ENCODE peak calls at places on chromosome 19, in eight cellular contexts. F, A, U, P, Z, V, O and T are unnamed samples. For H3K4me1, the result is how much of the 10 kb centered on the place peaks cover.

GRCh38 chr19:37931941-37932655 is 25.1 kb downstream of the SIPA1L3 start:
- DNase-seq in U (no peak), P (peak), O (no peak), V (peak), A (peak), Z (no peak), F (peak), T (peak)

GRCh38 chr19:33902395-33902794 is 105.7 kb downstream of the KCTD15 start:
- DNase-seq in Z (no peak), P (no peak), O (no peak), V (no peak), F (no peak), U (no peak), A (no peak), T (no peak)

GRCh38 chr19:7924651-7925170 is 1.2 kb downstream of the CTXN1 start:
- DNase-seq in F (no peak), Z (peak), U (no peak), V (no peak), O (no peak), A (peak), P (no peak), T (no peak)

GRCh38 chr19:45613926-45614725 is 12.1 kb upstream of the GPR4 start:
- DNase-seq in U (no peak), V (no peak), P (no peak), A (no peak), Z (no peak), O (no peak), F (peak), T (no peak)

GRCh38 chr19:1161716-1162115 is 12.4 kb downstream of the SBNO2 start:
- DNase-seq in V (peak), P (no peak), O (no peak), U (no peak), F (peak), Z (no peak), A (no peak), T (peak)

GRCh38 chr19:10848208-10848843 is at the start of gene C19orf38:
- DNase-seq in U (no peak), A (no peak), V (no peak), O (no peak), F (no peak), Z (no peak), P (no peak), T (no peak)

GRCh38 chr19:30123611-30124010 is 181.6 kb downstream of the URI1 start:
- DNase-seq in F (no peak), P (no peak), U (no peak), Z (no peak), O (no peak), V (no peak), A (no peak), T (no peak)

GRCh38 chr19:33445752-33446070 is 72.2 kb downstream of the CEBPG start:
- DNase-seq in A (no peak), V (no peak), U (no peak), O (no peak), F (no peak), P (no peak), Z (no peak), T (no peak)

GRCh38 chr19:29098863-29099481 is 114.0 kb downstream of the UQCRFS1 start:
- DNase-seq in F (peak), V (peak), A (no peak), U (peak), Z (peak), O (no peak), P (peak), T (peak)

DNA sequence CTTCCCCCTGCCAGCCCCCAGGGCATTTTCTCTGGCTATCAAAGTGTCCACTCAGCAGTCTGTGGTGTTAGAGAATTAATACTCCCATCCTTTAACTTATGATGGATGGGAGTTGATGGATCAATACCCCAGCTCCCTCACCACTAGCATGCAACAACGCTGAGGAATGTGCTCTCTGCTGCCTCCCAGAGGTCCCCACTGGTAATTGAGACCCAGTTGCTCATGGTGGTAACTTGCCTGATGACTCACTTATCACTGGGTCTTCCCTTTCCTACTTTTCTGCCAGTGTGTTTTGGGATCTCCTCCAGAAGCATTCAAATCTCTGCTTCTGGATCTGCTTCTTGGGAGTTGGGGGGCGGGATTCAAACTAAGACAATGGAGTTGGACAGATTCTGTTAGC is 20.3 kb upstream of the CACNA1A start:
- DNase-seq in A (peak), Z (no peak), V (no peak), F (peak), P (no peak), U (no peak), O (peak), T (no peak)
- TF ChIP-seq CTCF in A (peak), Z (no peak), V (no peak), F (peak), P (no peak), U (no peak), O (peak), T (no peak)

GRCh38 chr19:55082023-55082851 is 6.6 kb downstream of the EPS8L1 start:
- DNase-seq in O (peak), V (no peak), P (no peak), Z (peak), A (peak), F (peak), U (no peak), T (no peak)

GRCh38 chr19:55080915-55081772 is 5.5 kb downstream of the EPS8L1 start:
- DNase-seq in U (no peak), F (peak), V (peak), O (peak), A (peak), P (peak), Z (peak), T (peak)

GRCh38 chr19:55084416-55084815 is 8.7 kb downstream of the EPS8L1 start:
- DNase-seq in V (no peak), U (no peak), F (no peak), P (no peak), Z (no peak), A (no peak), O (no peak), T (no peak)

GRCh38 chr19:55081773-55082022 is 6.0 kb downstream of the EPS8L1 start:
- DNase-seq in F (no peak), V (no peak), A (no peak), P (no peak), U (no peak), Z (no peak), O (no peak), T (no peak)

GRCh38 chr19:55083004-55083850 is 7.6 kb downstream of the EPS8L1 start:
- DNase-seq in U (no peak), V (no peak), F (no peak), A (peak), O (no peak), P (no peak), Z (no peak), T (no peak)
- H3K4me3 ChIP-seq in U (no peak), V (no peak), F (no peak), A (peak), O (no peak), P (no peak), Z (no peak), T (no peak)

GRCh38 chr19:50629801-50630200 is 9.9 kb downstream of the SYT3 start:
- DNase-seq in Z (no peak), O (no peak), A (no peak), V (no peak), F (no peak), U (no peak), P (no peak), T (no peak)
- H3K4me1 ChIP-seq in Z (under half), O (under half), A (under half), V (under half), F (under half), U (under half), P (under half), T (under half)

DNA sequence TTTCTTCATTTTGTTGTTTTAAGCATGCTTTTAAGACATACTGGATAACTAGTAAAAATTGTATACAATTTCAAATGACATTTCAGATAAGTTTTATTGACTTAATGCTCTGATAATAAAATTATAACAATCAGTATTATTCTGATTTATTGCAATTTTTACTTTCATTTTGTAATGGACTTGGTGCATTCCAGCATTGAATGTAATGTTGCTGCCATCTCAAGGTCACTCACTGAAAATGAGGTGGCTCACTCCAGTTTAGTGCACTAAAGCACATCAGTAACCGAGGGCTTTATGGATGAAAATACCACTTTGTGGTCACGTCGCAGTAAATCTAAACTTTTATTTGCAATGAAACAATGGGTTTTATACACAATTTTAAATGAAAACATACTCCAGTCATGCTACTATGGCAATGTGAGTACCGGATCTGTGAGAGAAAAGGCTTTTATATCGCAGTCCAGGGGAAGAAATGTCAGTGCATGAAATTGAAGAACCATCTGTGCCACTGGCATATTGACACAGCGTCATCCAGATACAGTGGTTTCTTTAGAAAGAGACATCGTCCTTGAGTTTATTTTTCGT is 20.7 kb upstream of the ZNF507 start:
- DNase-seq in V (no peak), U (no peak), A (no peak), Z (no peak), P (no peak), F (peak), O (no peak), T (no peak)
- TF ChIP-seq CTCF in V (no peak), U (no peak), A (peak), Z (no peak), P (no peak), F (peak), O (no peak), T (no peak)

GRCh38 chr19:57389194-57389729 is 392 bp upstream of the ZNF548 start:
- DNase-seq in V (no peak), Z (no peak), O (no peak), F (no peak), A (peak), U (no peak), P (no peak), T (no peak)
- H3K4me3 ChIP-seq in V (peak), Z (peak), O (peak), F (peak), A (peak), U (peak), P (no peak), T (peak)

GRCh38 chr19:3803114-3803888 is 17.1 kb upstream of the MATK start:
- DNase-seq in P (no peak), A (no peak), O (no peak), F (no peak), Z (no peak), U (no peak), V (no peak), T (no peak)
- H3K4me1 ChIP-seq in P (under half), A (under half), O (under half), F (under half), Z (under half), U (under half), V (under half), T (under half)